ENCODE peak calls at places on chromosome 12, in ten cellular contexts. N is NCI-H1105 treated with DMSO at 0.1 percent for 48 hours; Q is testis; U is A172; L is tibial artery; E is stimulated activated CD4-positive, alpha-beta T cell treated with anti-CD3 and anti-CD28 coated beads, Interleukin-12 subunit alpha, Interleukin-12 subunit beta, amount 100 ng/mL, for 4 hours; P is COR-L47; G is kidney epithelial cell; X is brain pericyte; W is ovary. R is an unnamed sample.

GRCh38 chr12:12442548-12443071 is 85.7 kb downstream of the BORCS5 start:
- DNase-seq in N (no peak), Q (no peak), U (peak), L (no peak), E (no peak), P (no peak), G (no peak), X (no peak), W (no peak), R (no peak)

GRCh38 chr12:43835264-43835655 is 621 bp upstream of the TMEM117 start:
- DNase-seq in N (no peak), Q (peak), U (no peak), L (no peak), E (no peak), P (no peak), G (no peak), X (no peak), W (no peak), R (no peak)

GRCh38 chr12:87302126-87302732 is 727.0 kb downstream of the C12orf50 start:
- DNase-seq in N (no peak), Q (no peak), U (no peak), L (no peak), E (no peak), P (no peak), G (no peak), X (no peak), W (no peak), R (no peak)

GRCh38 chr12:102816816-102817434 is 100.1 kb downstream of the PAH start:
- DNase-seq in N (peak), Q (peak), U (peak), L (no peak), E (no peak), P (peak), G (no peak), X (no peak), W (no peak), R (no peak)

GRCh38 chr12:109518820-109519665 is 41.6 kb downstream of the UBE3B start:
- DNase-seq in N (peak), Q (peak), U (peak), L (peak), E (peak), P (peak), G (no peak), X (peak), W (peak), R (peak)

GRCh38 chr12:40439771-40440492 is 215.1 kb downstream of the LRRK2 start:
- DNase-seq in N (no peak), Q (no peak), U (peak), L (no peak), E (no peak), P (no peak), G (no peak), X (no peak), W (no peak), R (no peak)

GRCh38 chr12:89760783-89761182 is 52.1 kb upstream of the ATP2B1 start:
- DNase-seq in N (no peak), Q (no peak), U (no peak), L (no peak), E (no peak), P (no peak), G (no peak), X (no peak), W (no peak), R (no peak)

GRCh38 chr12:9951026-9951652 is 19.0 kb upstream of the CLEC2A start:
- DNase-seq in N (no peak), Q (no peak), U (no peak), L (no peak), E (peak), P (no peak), G (no peak), X (no peak), W (no peak), R (no peak)

GRCh38 chr12:84136862-84137367 is 775.7 kb downstream of the SLC6A15 start:
- DNase-seq in N (no peak), Q (no peak), U (peak), L (no peak), E (no peak), P (no peak), G (no peak), X (no peak), W (no peak), R (no peak)

GRCh38 chr12:58529897-58530296 is 390.4 kb downstream of the LRIG3 start:
- DNase-seq in N (no peak), Q (no peak), U (peak), L (no peak), E (no peak), P (no peak), G (peak), X (peak), W (no peak), R (no peak)

GRCh38 chr12:124744659-124745467 is 118.8 kb downstream of the SCARB1 start:
- DNase-seq in N (no peak), Q (peak), U (peak), L (no peak), E (no peak), P (no peak), G (no peak), X (no peak), W (no peak), R (no peak)

GRCh38 chr12:40474630-40475029 is 217.6 kb upstream of the CNTN1 start:
- DNase-seq in N (peak), Q (no peak), U (no peak), L (no peak), E (no peak), P (peak), G (no peak), X (no peak), W (no peak), R (no peak)

GRCh38 chr12:6960291-6961277 is 9.4 kb downstream of the PTPN6 start:
- DNase-seq in N (no peak), Q (peak), U (no peak), L (no peak), E (no peak), P (no peak), G (no peak), X (no peak), W (peak), R (no peak)

GRCh38 chr12:102374190-102374589 is 106.2 kb downstream of the IGF1 start:
- DNase-seq in N (no peak), Q (no peak), U (no peak), L (no peak), E (no peak), P (no peak), G (no peak), X (no peak), W (no peak), R (no peak)

GRCh38 chr12:93609281-93610192 is 37.1 kb downstream of the SOCS2 start:
- DNase-seq in N (no peak), Q (no peak), U (no peak), L (no peak), E (no peak), P (no peak), G (no peak), X (no peak), W (no peak), R (no peak)

GRCh38 chr12:84741727-84742126 is 170.9 kb downstream of the SLC6A15 start:
- DNase-seq in N (no peak), Q (no peak), U (no peak), L (no peak), E (no peak), P (no peak), G (no peak), X (no peak), W (no peak), R (no peak)

GRCh38 chr12:77686760-77687159 is 143.9 kb upstream of the NAV3 start:
- DNase-seq in N (peak), Q (no peak), U (no peak), L (no peak), E (no peak), P (peak), G (no peak), X (no peak), W (no peak), R (no peak)

GRCh38 chr12:67594888-67595287 is 53.7 kb upstream of the DYRK2 start:
- DNase-seq in N (no peak), Q (no peak), U (peak), L (no peak), E (no peak), P (no peak), G (no peak), X (no peak), W (no peak), R (no peak)

GRCh38 chr12:12016284-12017100 is 54.2 kb upstream of the BCL2L14 start:
- DNase-seq in N (no peak), Q (no peak), U (no peak), L (no peak), E (no peak), P (no peak), G (no peak), X (no peak), W (no peak), R (no peak)

GRCh38 chr12:118337194-118337838 is 35.4 kb downstream of the TAOK3 start:
- DNase-seq in N (no peak), Q (no peak), U (no peak), L (no peak), E (no peak), P (no peak), G (no peak), X (no peak), W (no peak), R (no peak)

GRCh38 chr12:18079541-18080230 is 10.3 kb downstream of the RERGL start:
- DNase-seq in N (no peak), Q (no peak), U (no peak), L (no peak), E (no peak), P (no peak), G (no peak), X (no peak), W (no peak), R (no peak)

GRCh38 chr12:10690906-10691305 is 17.1 kb upstream of the STYK1 start:
- DNase-seq in N (no peak), Q (no peak), U (no peak), L (no peak), E (no peak), P (no peak), G (no peak), X (no peak), W (no peak), R (no peak)

GRCh38 chr12:79936670-79937069 is 1.8 kb upstream of the PPP1R12A start:
- DNase-seq in N (no peak), Q (no peak), U (no peak), L (no peak), E (no peak), P (no peak), G (no peak), X (no peak), W (no peak), R (no peak)